ENCODE peak calls at places on chromosomes 2 and 18, in seven cellular contexts. A, C, Q, H, M, Z and P are unnamed samples.

GRCh38 chr2:174666786-174667369 is 69.3 kb upstream of the WIPF1 start:
- DNase-seq in H (no peak), Q (no peak), Z (no peak), M (no peak), C (no peak), A (no peak), P (no peak)

GRCh38 chr2:172434821-172435607 is 7.6 kb downstream of the ITGA6 start:
- DNase-seq in A (peak; percentile 71), Q (peak; percentile 63), C (peak; percentile 18), Z (no peak), H (no peak), M (peak; percentile 57), P (no peak)

GRCh38 chr18:25896178-25896780 is 194.1 kb downstream of the SS18 start:
- DNase-seq in Q (peak; percentile 60), Z (no peak), M (no peak), A (no peak), H (peak; percentile 28), C (peak; percentile 58), P (peak; percentile 45)

GRCh38 chr2:224876522-224876921 is 160.4 kb upstream of the CCDC195 start:
- DNase-seq in M (no peak), A (no peak), Q (no peak), C (no peak), Z (no peak), H (no peak), P (no peak)

GRCh38 chr2:174331731-174332606 is 2.8 kb upstream of the SP9 start:
- DNase-seq in Q (no peak), A (no peak), C (no peak), Z (no peak), H (peak; percentile 37), M (peak; percentile 57), P (peak; percentile 79)

GRCh38 chr2:236873666-236874065 is 212.0 kb upstream of the COPS8 start:
- DNase-seq in H (no peak), Z (no peak), A (no peak), Q (no peak), M (no peak), C (no peak), P (no peak)

GRCh38 chr18:50947899-50948298 is 19.9 kb upstream of the ELAC1 start:
- DNase-seq in M (no peak), A (no peak), C (peak; percentile 53), H (no peak), Q (no peak), Z (no peak), P (no peak)

GRCh38 chr2:149049142-149049541 is 10.6 kb downstream of the LYPD6B start:
- DNase-seq in C (peak; percentile 62), Z (no peak), H (no peak), Q (no peak), A (no peak), M (no peak), P (no peak)

GRCh38 chr2:157036715-157037114 is 220.8 kb upstream of the GALNT5 start:
- DNase-seq in Q (no peak), C (no peak), A (no peak), Z (no peak), M (no peak), H (no peak), P (no peak)

GRCh38 chr2:52537588-52537987 is 1230.0 kb upstream of the CHAC2 start:
- DNase-seq in Z (no peak), Q (no peak), C (no peak), M (no peak), A (no peak), H (no peak), P (no peak)

GRCh38 chr2:61247204-61247812 is 85.3 kb downstream of the C2orf74 start:
- DNase-seq in Q (no peak), Z (no peak), A (no peak), M (no peak), C (peak; percentile 48), H (no peak), P (no peak)

GRCh38 chr2:122707224-122707824 is 951.9 kb downstream of the TSN start:
- DNase-seq in M (no peak), C (no peak), A (no peak), Q (no peak), Z (no peak), H (no peak), P (no peak)